ENCODE peak calls at places on chromosomes 5 and 9, in ten cellular contexts. One of them, this sample, is unnamed.

GRCh38 chr9:137044502-137045177 is 1.3 kb downstream of the NPDC1 start:
- DNase-seq in nephron progenitor cell: no peak
- DNase-seq in IMR-90: no peak
- DNase-seq in GM12865: no peak
- DNase-seq in astrocyte of the spinal cord: no peak
- DNase-seq in choroid plexus epithelial cell: no peak
- DNase-seq in HFFc6: no peak
- DNase-seq in kidney epithelial cell: no peak
- DNase-seq in tibial artery: no peak
- DNase-seq in psoas muscle: no peak
- DNase-seq in this sample: no peak

GRCh38 chr5:161546463-161547301 is at the start of gene GABRB2:
- DNase-seq in nephron progenitor cell: peak
- DNase-seq in IMR-90: no peak
- DNase-seq in GM12865: peak
- DNase-seq in astrocyte of the spinal cord: peak
- DNase-seq in choroid plexus epithelial cell: peak
- DNase-seq in HFFc6: no peak
- DNase-seq in kidney epithelial cell: no peak
- DNase-seq in tibial artery: no peak
- DNase-seq in psoas muscle: peak
- DNase-seq in this sample: peak

GRCh38 chr5:1406681-1407640 is 38.3 kb downstream of the SLC6A3 start:
- DNase-seq in nephron progenitor cell: no peak
- DNase-seq in IMR-90: no peak
- DNase-seq in GM12865: no peak
- DNase-seq in astrocyte of the spinal cord: no peak
- DNase-seq in choroid plexus epithelial cell: no peak
- DNase-seq in HFFc6: no peak
- DNase-seq in kidney epithelial cell: no peak
- DNase-seq in tibial artery: peak
- DNase-seq in psoas muscle: no peak
- DNase-seq in this sample: no peak

GRCh38 chr9:85927077-85927476 is 13.9 kb upstream of the NAA35 start:
- DNase-seq in nephron progenitor cell: no peak
- DNase-seq in IMR-90: no peak
- DNase-seq in GM12865: no peak
- DNase-seq in astrocyte of the spinal cord: no peak
- DNase-seq in choroid plexus epithelial cell: no peak
- DNase-seq in HFFc6: no peak
- DNase-seq in kidney epithelial cell: no peak
- DNase-seq in tibial artery: no peak
- DNase-seq in psoas muscle: no peak
- DNase-seq in this sample: no peak

GRCh38 chr5:142253938-142254895 is 70.6 kb downstream of the SPRY4 start:
- DNase-seq in nephron progenitor cell: no peak
- DNase-seq in IMR-90: peak
- DNase-seq in GM12865: no peak
- DNase-seq in astrocyte of the spinal cord: peak
- DNase-seq in choroid plexus epithelial cell: no peak
- DNase-seq in HFFc6: no peak
- DNase-seq in kidney epithelial cell: no peak
- DNase-seq in tibial artery: no peak
- DNase-seq in psoas muscle: no peak
- DNase-seq in this sample: no peak

GRCh38 chr9:110125207-110125751 is 82.7 kb downstream of the C9orf152 start:
- DNase-seq in nephron progenitor cell: peak
- DNase-seq in IMR-90: peak
- DNase-seq in GM12865: no peak
- DNase-seq in astrocyte of the spinal cord: peak
- DNase-seq in choroid plexus epithelial cell: peak
- DNase-seq in HFFc6: peak
- DNase-seq in kidney epithelial cell: peak
- DNase-seq in tibial artery: peak
- DNase-seq in psoas muscle: peak
- DNase-seq in this sample: peak

GRCh38 chr5:176533390-176533789 is 3.8 kb downstream of the RNF44 start:
- DNase-seq in nephron progenitor cell: no peak
- DNase-seq in IMR-90: no peak
- DNase-seq in GM12865: no peak
- DNase-seq in astrocyte of the spinal cord: peak
- DNase-seq in choroid plexus epithelial cell: peak
- DNase-seq in HFFc6: no peak
- DNase-seq in kidney epithelial cell: no peak
- DNase-seq in tibial artery: no peak
- DNase-seq in psoas muscle: no peak
- DNase-seq in this sample: no peak

GRCh38 chr9:129231022-129231739 is 53.1 kb upstream of the IER5L start:
- DNase-seq in nephron progenitor cell: no peak
- DNase-seq in IMR-90: no peak
- DNase-seq in GM12865: no peak
- DNase-seq in astrocyte of the spinal cord: no peak
- DNase-seq in choroid plexus epithelial cell: no peak
- DNase-seq in HFFc6: no peak
- DNase-seq in kidney epithelial cell: no peak
- DNase-seq in tibial artery: no peak
- DNase-seq in psoas muscle: no peak
- DNase-seq in this sample: no peak

GRCh38 chr9:72292874-72293607 is 72.0 kb downstream of the ZFAND5 start:
- DNase-seq in nephron progenitor cell: no peak
- DNase-seq in IMR-90: peak
- DNase-seq in GM12865: peak
- DNase-seq in astrocyte of the spinal cord: peak
- DNase-seq in choroid plexus epithelial cell: peak
- DNase-seq in HFFc6: peak
- DNase-seq in kidney epithelial cell: no peak
- DNase-seq in tibial artery: no peak
- DNase-seq in psoas muscle: no peak
- DNase-seq in this sample: no peak

GRCh38 chr9:127976943-127977871 is 3.6 kb downstream of the EEIG1 start:
- DNase-seq in nephron progenitor cell: no peak
- DNase-seq in IMR-90: no peak
- DNase-seq in GM12865: no peak
- DNase-seq in astrocyte of the spinal cord: no peak
- DNase-seq in choroid plexus epithelial cell: no peak
- DNase-seq in HFFc6: no peak
- DNase-seq in kidney epithelial cell: no peak
- DNase-seq in tibial artery: no peak
- DNase-seq in psoas muscle: no peak
- DNase-seq in this sample: no peak

GRCh38 chr9:7910426-7911015 is 110.9 kb upstream of the DMAC1 start:
- DNase-seq in nephron progenitor cell: no peak
- DNase-seq in IMR-90: no peak
- DNase-seq in GM12865: no peak
- DNase-seq in astrocyte of the spinal cord: peak
- DNase-seq in choroid plexus epithelial cell: no peak
- DNase-seq in HFFc6: no peak
- DNase-seq in kidney epithelial cell: no peak
- DNase-seq in tibial artery: no peak
- DNase-seq in psoas muscle: no peak
- DNase-seq in this sample: no peak

DNA sequence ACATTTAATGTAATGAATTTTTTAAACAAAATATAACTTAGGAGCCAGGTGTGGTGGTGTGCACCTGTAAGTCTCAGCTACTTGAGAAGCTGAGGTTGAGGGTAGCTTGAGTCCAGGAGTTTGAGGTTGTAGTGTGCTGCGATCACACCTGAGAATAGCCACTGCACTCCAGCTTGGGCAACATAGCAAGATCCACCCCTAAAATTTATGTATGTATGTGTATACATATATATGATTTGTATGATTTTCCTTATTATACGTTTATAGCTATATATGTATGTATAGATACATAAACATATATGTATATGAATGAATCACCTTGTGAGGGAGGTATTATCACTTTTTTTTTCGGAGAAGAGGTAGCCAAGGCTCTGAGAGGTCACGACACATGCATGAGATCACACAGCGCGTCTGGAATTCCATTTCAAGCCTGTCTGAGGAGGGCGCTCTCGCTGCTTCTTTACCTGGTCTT is 598 bp upstream of the CCNI2 start:
- DNase-seq in nephron progenitor cell: no peak
- DNase-seq in IMR-90: no peak
- DNase-seq in GM12865: peak
- DNase-seq in astrocyte of the spinal cord: no peak
- DNase-seq in choroid plexus epithelial cell: peak
- DNase-seq in HFFc6: no peak
- DNase-seq in kidney epithelial cell: peak
- DNase-seq in tibial artery: no peak
- DNase-seq in psoas muscle: no peak
- DNase-seq in this sample: no peak
- TF ChIP-seq CTCF in nephron progenitor cell: no peak
- TF ChIP-seq CTCF in IMR-90: peak
- TF ChIP-seq CTCF in GM12865: peak
- TF ChIP-seq CTCF in astrocyte of the spinal cord: peak
- TF ChIP-seq CTCF in choroid plexus epithelial cell: peak
- TF ChIP-seq CTCF in HFFc6: no peak
- TF ChIP-seq CTCF in kidney epithelial cell: peak
- TF ChIP-seq CTCF in tibial artery: no peak
- TF ChIP-seq CTCF in psoas muscle: no peak
- TF ChIP-seq CTCF in this sample: no peak

GRCh38 chr5:91379602-91380490 is 3.3 kb downstream of the ARRDC3 start:
- DNase-seq in nephron progenitor cell: peak
- DNase-seq in IMR-90: peak
- DNase-seq in GM12865: peak
- DNase-seq in astrocyte of the spinal cord: peak
- DNase-seq in choroid plexus epithelial cell: peak
- DNase-seq in HFFc6: peak
- DNase-seq in kidney epithelial cell: peak
- DNase-seq in tibial artery: peak
- DNase-seq in psoas muscle: peak
- DNase-seq in this sample: peak
- TF ChIP-seq CTCF in nephron progenitor cell: no peak
- TF ChIP-seq CTCF in IMR-90: no peak
- TF ChIP-seq CTCF in GM12865: no peak
- TF ChIP-seq CTCF in astrocyte of the spinal cord: no peak
- TF ChIP-seq CTCF in choroid plexus epithelial cell: no peak
- TF ChIP-seq CTCF in HFFc6: no peak
- TF ChIP-seq CTCF in kidney epithelial cell: no peak
- TF ChIP-seq CTCF in tibial artery: no peak
- TF ChIP-seq CTCF in psoas muscle: no peak
- TF ChIP-seq CTCF in this sample: no peak

GRCh38 chr9:26856413-26857032 is 36.1 kb downstream of the CAAP1 start:
- DNase-seq in nephron progenitor cell: peak
- DNase-seq in IMR-90: peak
- DNase-seq in GM12865: peak
- DNase-seq in astrocyte of the spinal cord: peak
- DNase-seq in choroid plexus epithelial cell: peak
- DNase-seq in HFFc6: peak
- DNase-seq in kidney epithelial cell: peak
- DNase-seq in tibial artery: no peak
- DNase-seq in psoas muscle: no peak
- DNase-seq in this sample: peak
- TF ChIP-seq CTCF in nephron progenitor cell: peak
- TF ChIP-seq CTCF in IMR-90: peak
- TF ChIP-seq CTCF in GM12865: peak
- TF ChIP-seq CTCF in astrocyte of the spinal cord: peak
- TF ChIP-seq CTCF in choroid plexus epithelial cell: peak
- TF ChIP-seq CTCF in HFFc6: peak
- TF ChIP-seq CTCF in kidney epithelial cell: peak
- TF ChIP-seq CTCF in tibial artery: no peak
- TF ChIP-seq CTCF in psoas muscle: peak
- TF ChIP-seq CTCF in this sample: peak

DNA sequence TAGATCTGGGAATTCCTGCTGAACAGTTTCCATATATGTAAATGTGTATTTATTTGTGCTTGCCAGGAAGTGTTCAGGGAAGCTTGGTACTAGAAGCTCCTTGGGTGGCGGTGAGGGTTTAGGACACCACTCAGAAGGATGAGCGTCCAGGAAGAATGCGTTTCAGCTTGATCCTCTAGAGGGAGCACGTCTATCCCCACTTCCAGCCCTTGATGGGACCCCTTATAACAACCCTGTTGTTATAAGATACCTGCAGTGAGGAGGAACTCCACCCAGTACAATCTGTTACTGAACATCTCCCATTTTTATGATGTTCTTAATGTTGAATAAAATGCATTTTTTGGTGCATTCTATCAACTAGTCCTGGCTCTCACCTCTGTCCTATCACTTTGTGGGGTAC is 88.9 kb downstream of the CYFIP2 start:
- DNase-seq in nephron progenitor cell: no peak
- DNase-seq in IMR-90: no peak
- DNase-seq in GM12865: no peak
- DNase-seq in astrocyte of the spinal cord: no peak
- DNase-seq in choroid plexus epithelial cell: peak
- DNase-seq in HFFc6: no peak
- DNase-seq in kidney epithelial cell: no peak
- DNase-seq in tibial artery: no peak
- DNase-seq in psoas muscle: no peak
- DNase-seq in this sample: peak
- TF ChIP-seq CTCF in nephron progenitor cell: peak
- TF ChIP-seq CTCF in IMR-90: peak
- TF ChIP-seq CTCF in GM12865: peak
- TF ChIP-seq CTCF in astrocyte of the spinal cord: peak
- TF ChIP-seq CTCF in choroid plexus epithelial cell: peak
- TF ChIP-seq CTCF in HFFc6: peak
- TF ChIP-seq CTCF in kidney epithelial cell: peak
- TF ChIP-seq CTCF in tibial artery: no peak
- TF ChIP-seq CTCF in psoas muscle: no peak
- TF ChIP-seq CTCF in this sample: peak

GRCh38 chr5:78923622-78923970 is 61.5 kb downstream of the ARSB start:
- DNase-seq in nephron progenitor cell: no peak
- DNase-seq in IMR-90: no peak
- DNase-seq in GM12865: no peak
- DNase-seq in astrocyte of the spinal cord: no peak
- DNase-seq in choroid plexus epithelial cell: no peak
- DNase-seq in HFFc6: no peak
- DNase-seq in kidney epithelial cell: no peak
- DNase-seq in tibial artery: no peak
- DNase-seq in psoas muscle: no peak
- DNase-seq in this sample: no peak

GRCh38 chr5:78916044-78916443 is 69.1 kb downstream of the ARSB start:
- DNase-seq in nephron progenitor cell: no peak
- DNase-seq in IMR-90: no peak
- DNase-seq in GM12865: no peak
- DNase-seq in astrocyte of the spinal cord: no peak
- DNase-seq in choroid plexus epithelial cell: peak
- DNase-seq in HFFc6: no peak
- DNase-seq in kidney epithelial cell: no peak
- DNase-seq in tibial artery: no peak
- DNase-seq in psoas muscle: no peak
- DNase-seq in this sample: no peak

GRCh38 chr5:78925102-78925876 is 59.8 kb downstream of the ARSB start:
- DNase-seq in nephron progenitor cell: no peak
- DNase-seq in IMR-90: no peak
- DNase-seq in GM12865: no peak
- DNase-seq in astrocyte of the spinal cord: no peak
- DNase-seq in choroid plexus epithelial cell: peak
- DNase-seq in HFFc6: no peak
- DNase-seq in kidney epithelial cell: no peak
- DNase-seq in tibial artery: no peak
- DNase-seq in psoas muscle: no peak
- DNase-seq in this sample: no peak

GRCh38 chr5:78922879-78923621 is 62.1 kb downstream of the ARSB start:
- DNase-seq in nephron progenitor cell: no peak
- DNase-seq in IMR-90: no peak
- DNase-seq in GM12865: peak
- DNase-seq in astrocyte of the spinal cord: no peak
- DNase-seq in choroid plexus epithelial cell: no peak
- DNase-seq in HFFc6: no peak
- DNase-seq in kidney epithelial cell: no peak
- DNase-seq in tibial artery: no peak
- DNase-seq in psoas muscle: no peak
- DNase-seq in this sample: no peak

GRCh38 chr5:78920604-78921003 is 64.5 kb downstream of the ARSB start:
- DNase-seq in nephron progenitor cell: no peak
- DNase-seq in IMR-90: peak
- DNase-seq in GM12865: no peak
- DNase-seq in astrocyte of the spinal cord: peak
- DNase-seq in choroid plexus epithelial cell: peak
- DNase-seq in HFFc6: peak
- DNase-seq in kidney epithelial cell: no peak
- DNase-seq in tibial artery: no peak
- DNase-seq in psoas muscle: no peak
- DNase-seq in this sample: no peak
- TF ChIP-seq CTCF in nephron progenitor cell: peak
- TF ChIP-seq CTCF in IMR-90: peak
- TF ChIP-seq CTCF in GM12865: no peak
- TF ChIP-seq CTCF in astrocyte of the spinal cord: peak
- TF ChIP-seq CTCF in choroid plexus epithelial cell: peak
- TF ChIP-seq CTCF in HFFc6: peak
- TF ChIP-seq CTCF in kidney epithelial cell: peak
- TF ChIP-seq CTCF in tibial artery: peak
- TF ChIP-seq CTCF in psoas muscle: peak
- TF ChIP-seq CTCF in this sample: no peak